ENCODE peak calls at places on chromosomes 13 and 19, in four cellular contexts. A, Y, H and M are unnamed samples.

GRCh38 chr13:110457361-110457760 is 104.2 kb downstream of the RAB20 start:
- DNase-seq in A (no peak), Y (no peak), H (no peak), M (no peak)

GRCh38 chr19:7698583-7698982 is 3.3 kb downstream of the FCER2 start:
- DNase-seq in A (no peak), Y (no peak), H (no peak), M (no peak)

GRCh38 chr19:55027472-55028337 is 10.4 kb downstream of the GP6 start:
- DNase-seq in A (no peak), Y (peak), H (no peak), M (no peak)

GRCh38 chr13:44425815-44426078 is 52.1 kb downstream of the SERP2 start:
- DNase-seq in A (no peak), Y (no peak), H (no peak), M (no peak)

GRCh38 chr13:38763446-38764381 is 76.8 kb downstream of the FREM2 start:
- DNase-seq in A (no peak), Y (peak), H (no peak), M (no peak)

GRCh38 chr13:97133955-97134354 is 88.2 kb upstream of the MBNL2 start:
- DNase-seq in A (no peak), Y (no peak), H (no peak), M (no peak)

GRCh38 chr19:5309438-5310204 is 31.0 kb downstream of the PTPRS start:
- DNase-seq in A (no peak), Y (peak), H (no peak), M (no peak)

GRCh38 chr19:50264483-50265186 is 61.2 kb downstream of the MYH14 start:
- DNase-seq in A (no peak), Y (no peak), H (no peak), M (no peak)

GRCh38 chr19:37867831-37868230 is 38.6 kb downstream of the WDR87 start:
- DNase-seq in A (no peak), Y (peak), H (no peak), M (no peak)

GRCh38 chr13:70353096-70353495 is 244.8 kb upstream of the KLHL1 start:
- DNase-seq in A (no peak), Y (no peak), H (no peak), M (no peak)

GRCh38 chr19:54207908-54208783 is 7.5 kb downstream of the RPS9 start:
- DNase-seq in A (peak), Y (peak), H (no peak), M (no peak)

GRCh38 chr13:69556540-69557196 is 551.0 kb upstream of the ATXN8OS start:
- DNase-seq in A (no peak), Y (no peak), H (no peak), M (no peak)

GRCh38 chr19:8459520-8460260 is 14.9 kb downstream of the HNRNPM start:
- DNase-seq in A (no peak), Y (peak), H (no peak), M (no peak)

GRCh38 chr19:15050639-15051038 is 1.4 kb downstream of the CASP14 start:
- DNase-seq in A (no peak), Y (no peak), H (no peak), M (no peak)

GRCh38 chr13:28501547-28501946 is 6.6 kb upstream of the FLT1 start:
- DNase-seq in A (no peak), Y (no peak), H (no peak), M (no peak)

GRCh38 chr19:49863254-49863934 is 4.0 kb downstream of the PNKP start:
- DNase-seq in A (no peak), Y (no peak), H (no peak), M (no peak)

GRCh38 chr13:99265823-99266426 is 7.7 kb upstream of the GPR18 start:
- DNase-seq in A (no peak), Y (peak), H (no peak), M (no peak)

GRCh38 chr19:45876411-45877197 is 9.3 kb downstream of the IRF2BP1 start:
- DNase-seq in A (peak), Y (peak), H (no peak), M (no peak)

GRCh38 chr19:14073925-14074838 is 1.6 kb downstream of the MISP3 start:
- DNase-seq in A (no peak), Y (no peak), H (no peak), M (no peak)

GRCh38 chr13:46386996-46387851 is at the start of gene RUBCNL:
- DNase-seq in A (peak), Y (peak), H (no peak), M (no peak)

GRCh38 chr19:49058592-49058991 is 1.0 kb upstream of the CGB7 start:
- DNase-seq in A (no peak), Y (no peak), H (no peak), M (no peak)

GRCh38 chr13:96650301-96650886 is 343.9 kb downstream of the OXGR1 start:
- DNase-seq in A (no peak), Y (peak), H (no peak), M (no peak)

GRCh38 chr19:33689886-33690285 is 68.1 kb downstream of the CHST8 start:
- DNase-seq in A (no peak), Y (no peak), H (no peak), M (no peak)

GRCh38 chr19:15672580-15673175 is at the start of gene CYP4F12:
- DNase-seq in A (no peak), Y (peak), H (no peak), M (peak)

GRCh38 chr19:40592170-40592569 is 9.0 kb upstream of the LTBP4 start:
- DNase-seq in A (no peak), Y (peak), H (no peak), M (no peak)

GRCh38 chr13:51946163-51946669 is 65.0 kb downstream of the ATP7B start:
- DNase-seq in A (no peak), Y (no peak), H (no peak), M (no peak)

GRCh38 chr13:35485451-35485850 is 9.0 kb upstream of the MAB21L1 start:
- DNase-seq in A (no peak), Y (no peak), H (no peak), M (no peak)

GRCh38 chr13:76992548-76993001 is 694 bp downstream of the CLN5 start:
- DNase-seq in A (peak), Y (peak), H (no peak), M (no peak)

GRCh38 chr19:50861025-50861424 is 6.3 kb downstream of the KLK3 start:
- DNase-seq in A (no peak), Y (no peak), H (no peak), M (no peak)

GRCh38 chr13:34430294-34430693 is 511.8 kb upstream of the NBEA start:
- DNase-seq in A (no peak), Y (peak), H (no peak), M (no peak)

GRCh38 chr19:37999309-38000213 is 92.6 kb downstream of the SIPA1L3 start:
- DNase-seq in A (no peak), Y (peak), H (no peak), M (peak)

GRCh38 chr19:5691205-5691929 is 1.3 kb downstream of the RPL36 start:
- DNase-seq in A (peak), Y (peak), H (no peak), M (no peak)

GRCh38 chr13:45994752-45995151 is 57.8 kb downstream of the ZC3H13 start:
- DNase-seq in A (no peak), Y (no peak), H (no peak), M (no peak)